ENCODE peak calls at places on chromosomes 13 and 19, in eight cellular contexts. M is body of pancreas; A is epithelial cell of proximal tubule; Z is activated CD4-positive, alpha-beta T cell treated with anti-CD3 and anti-CD28 coated beads, Interleukin-2, amount 50 U/mL, for 24 hours; O is hepatic stellate cell; V is SK-N-MC; Q is stimulated activated CD8-positive, alpha-beta memory T cell treated with anti-CD3 and anti-CD28 coated beads, Interleukin-4, amount 100 ng/mL, for 4 hours; J is caudate nucleus. E is an unnamed sample.

GRCh38 chr13:32676242-32676641 is 90.0 kb downstream of the PDS5B start:
- DNase-seq in Z (no peak), Q (no peak), O (peak), J (no peak), A (no peak), V (no peak), M (no peak), E (no peak)

GRCh38 chr13:81383441-81383840 is 1042.5 kb upstream of the SPRY2 start:
- DNase-seq in Q (no peak), J (no peak), Z (no peak), A (no peak), V (no peak), O (no peak), M (no peak), E (no peak)

GRCh38 chr19:4539697-4540581 is at the start of gene LRG1:
- DNase-seq in V (no peak), J (no peak), Z (no peak), A (no peak), Q (no peak), O (no peak), M (peak), E (no peak)

GRCh38 chr19:42293539-42293938 is 8.4 kb upstream of the PRR19 start:
- DNase-seq in Z (no peak), M (no peak), Q (no peak), V (no peak), A (no peak), O (no peak), J (no peak), E (no peak)

GRCh38 chr13:113084943-113085540 is 20.5 kb upstream of the F7 start:
- DNase-seq in M (no peak), J (no peak), O (no peak), V (no peak), A (no peak), Q (no peak), Z (no peak), E (no peak)

GRCh38 chr19:55447421-55448174 is 4.5 kb upstream of the SHISA7 start:
- DNase-seq in O (peak), V (peak), M (no peak), J (peak), A (no peak), Z (no peak), Q (no peak), E (no peak)

GRCh38 chr13:53045110-53045509 is 16.5 kb downstream of the OLFM4 start:
- DNase-seq in M (peak), O (no peak), Z (no peak), Q (no peak), J (no peak), V (no peak), A (no peak), E (no peak)

GRCh38 chr19:4807188-4807587 is 15.7 kb downstream of the FEM1A start:
- DNase-seq in J (no peak), Z (no peak), V (no peak), Q (no peak), O (no peak), M (no peak), A (no peak), E (no peak)

GRCh38 chr19:50205681-50206138 is 2.3 kb downstream of the MYH14 start:
- DNase-seq in A (no peak), V (no peak), J (no peak), Z (no peak), Q (no peak), O (no peak), M (peak), E (no peak)

GRCh38 chr13:48975926-48976676 is 389 bp downstream of the FNDC3A start:
- DNase-seq in A (no peak), O (peak), Z (peak), Q (peak), M (peak), J (peak), V (no peak), E (peak)

E was measured in naive thymus-derived CD4-positive, alpha-beta T cell.